ENCODE peak calls at places on chromosomes 1 and 21, in seven cellular contexts. One of them, this sample, is unnamed.

GRCh38 chr1:63868220-63868897 is 94.5 kb downstream of the ROR1 start:
- DNase-seq in right atrium auricular region: no peak
- DNase-seq in right lobe of liver: no peak
- DNase-seq in adrenal gland: no peak
- DNase-seq in bronchial epithelial cell: peak
- DNase-seq in AG10803: no peak
- DNase-seq in body of pancreas: no peak
- DNase-seq in this sample: peak

GRCh38 chr21:41958886-41959563 is 5.2 kb upstream of the C2CD2 start:
- DNase-seq in right atrium auricular region: no peak
- DNase-seq in right lobe of liver: no peak
- DNase-seq in adrenal gland: peak
- DNase-seq in bronchial epithelial cell: peak
- DNase-seq in AG10803: peak
- DNase-seq in body of pancreas: no peak
- DNase-seq in this sample: no peak

GRCh38 chr1:234322979-234323378 is 50.3 kb upstream of the COA6 start:
- DNase-seq in right atrium auricular region: no peak
- DNase-seq in right lobe of liver: no peak
- DNase-seq in adrenal gland: peak
- DNase-seq in bronchial epithelial cell: peak
- DNase-seq in AG10803: no peak
- DNase-seq in body of pancreas: peak
- DNase-seq in this sample: no peak

GRCh38 chr1:163055005-163055404 is 14.2 kb upstream of the RGS4 start:
- DNase-seq in right atrium auricular region: no peak
- DNase-seq in right lobe of liver: no peak
- DNase-seq in adrenal gland: no peak
- DNase-seq in bronchial epithelial cell: no peak
- DNase-seq in AG10803: no peak
- DNase-seq in body of pancreas: no peak
- DNase-seq in this sample: no peak

GRCh38 chr1:104329278-104329677 is 579.6 kb downstream of the AMY1C start:
- DNase-seq in right atrium auricular region: no peak
- DNase-seq in right lobe of liver: no peak
- DNase-seq in adrenal gland: no peak
- DNase-seq in bronchial epithelial cell: no peak
- DNase-seq in AG10803: no peak
- DNase-seq in body of pancreas: no peak
- DNase-seq in this sample: no peak

GRCh38 chr1:67429011-67429527 is 1.1 kb downstream of the SERBP1 start:
- DNase-seq in right atrium auricular region: no peak
- DNase-seq in right lobe of liver: no peak
- DNase-seq in adrenal gland: peak
- DNase-seq in bronchial epithelial cell: no peak
- DNase-seq in AG10803: no peak
- DNase-seq in body of pancreas: no peak
- DNase-seq in this sample: no peak

GRCh38 chr1:86753700-86754099 is 49.3 kb downstream of the SH3GLB1 start:
- DNase-seq in right atrium auricular region: no peak
- DNase-seq in right lobe of liver: no peak
- DNase-seq in adrenal gland: no peak
- DNase-seq in bronchial epithelial cell: peak
- DNase-seq in AG10803: no peak
- DNase-seq in body of pancreas: no peak
- DNase-seq in this sample: no peak

GRCh38 chr1:46418976-46419375 is 24.9 kb downstream of the FAAH start:
- DNase-seq in right atrium auricular region: no peak
- DNase-seq in right lobe of liver: peak
- DNase-seq in adrenal gland: no peak
- DNase-seq in bronchial epithelial cell: no peak
- DNase-seq in AG10803: no peak
- DNase-seq in body of pancreas: no peak
- DNase-seq in this sample: no peak

GRCh38 chr1:181911715-181912114 is 149.8 kb downstream of the ZNF648 start:
- DNase-seq in right atrium auricular region: no peak
- DNase-seq in right lobe of liver: no peak
- DNase-seq in adrenal gland: no peak
- DNase-seq in bronchial epithelial cell: no peak
- DNase-seq in AG10803: no peak
- DNase-seq in body of pancreas: no peak
- DNase-seq in this sample: no peak

GRCh38 chr1:181909010-181909409 is 152.5 kb downstream of the ZNF648 start:
- DNase-seq in right atrium auricular region: no peak
- DNase-seq in right lobe of liver: no peak
- DNase-seq in adrenal gland: no peak
- DNase-seq in bronchial epithelial cell: no peak
- DNase-seq in AG10803: no peak
- DNase-seq in body of pancreas: no peak
- DNase-seq in this sample: no peak

GRCh38 chr1:181905944-181906597 is 155.4 kb downstream of the ZNF648 start:
- DNase-seq in right atrium auricular region: no peak
- DNase-seq in right lobe of liver: no peak
- DNase-seq in adrenal gland: no peak
- DNase-seq in bronchial epithelial cell: no peak
- DNase-seq in AG10803: no peak
- DNase-seq in body of pancreas: no peak
- DNase-seq in this sample: no peak

GRCh38 chr1:181906631-181907030 is 154.9 kb downstream of the ZNF648 start:
- DNase-seq in right atrium auricular region: no peak
- DNase-seq in right lobe of liver: no peak
- DNase-seq in adrenal gland: no peak
- DNase-seq in bronchial epithelial cell: no peak
- DNase-seq in AG10803: no peak
- DNase-seq in body of pancreas: no peak
- DNase-seq in this sample: no peak

DNA sequence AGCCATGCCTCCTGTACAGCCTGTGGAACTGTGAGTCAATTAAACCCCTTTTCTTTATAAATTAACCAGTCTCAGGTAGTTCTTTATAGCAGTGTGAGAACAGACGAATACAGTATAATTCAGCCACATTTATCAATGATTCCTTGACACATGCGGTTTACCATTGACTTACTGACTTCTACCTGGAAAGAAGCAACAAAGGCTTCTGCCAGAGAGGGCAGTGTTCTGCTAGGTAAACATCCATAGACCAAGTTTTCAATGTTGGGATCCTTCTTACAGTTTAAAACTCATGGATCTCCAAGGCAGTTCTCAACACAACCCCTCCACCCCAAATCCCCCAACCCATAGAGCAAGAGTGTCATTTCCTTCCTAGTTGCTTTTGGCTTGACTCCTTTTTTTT is 150.6 kb downstream of the ZNF648 start:
- DNase-seq in right atrium auricular region: no peak
- DNase-seq in right lobe of liver: no peak
- DNase-seq in adrenal gland: no peak
- DNase-seq in bronchial epithelial cell: no peak
- DNase-seq in AG10803: no peak
- DNase-seq in body of pancreas: no peak
- DNase-seq in this sample: no peak
- TF ChIP-seq CTCF in right atrium auricular region: no peak
- TF ChIP-seq CTCF in right lobe of liver: peak
- TF ChIP-seq CTCF in adrenal gland: no peak
- TF ChIP-seq CTCF in bronchial epithelial cell: peak
- TF ChIP-seq CTCF in AG10803: no peak
- TF ChIP-seq CTCF in body of pancreas: no peak
- TF ChIP-seq CTCF in this sample: no peak

GRCh38 chr1:35454616-35455015 is 102.6 kb downstream of the KIAA0319L start:
- DNase-seq in right atrium auricular region: no peak
- DNase-seq in right lobe of liver: no peak
- DNase-seq in adrenal gland: peak
- DNase-seq in bronchial epithelial cell: peak
- DNase-seq in AG10803: peak
- DNase-seq in body of pancreas: no peak
- DNase-seq in this sample: peak

GRCh38 chr1:35451125-35451528 is 106.1 kb downstream of the KIAA0319L start:
- DNase-seq in right atrium auricular region: peak
- DNase-seq in right lobe of liver: peak
- DNase-seq in adrenal gland: peak
- DNase-seq in bronchial epithelial cell: peak
- DNase-seq in AG10803: peak
- DNase-seq in body of pancreas: peak
- DNase-seq in this sample: peak

GRCh38 chr1:35449334-35450008 is 107.7 kb downstream of the KIAA0319L start:
- DNase-seq in right atrium auricular region: no peak
- DNase-seq in right lobe of liver: no peak
- DNase-seq in adrenal gland: peak
- DNase-seq in bronchial epithelial cell: peak
- DNase-seq in AG10803: peak
- DNase-seq in body of pancreas: no peak
- DNase-seq in this sample: peak

GRCh38 chr1:35454175-35454574 is 103.0 kb downstream of the KIAA0319L start:
- DNase-seq in right atrium auricular region: no peak
- DNase-seq in right lobe of liver: no peak
- DNase-seq in adrenal gland: peak
- DNase-seq in bronchial epithelial cell: no peak
- DNase-seq in AG10803: no peak
- DNase-seq in body of pancreas: no peak
- DNase-seq in this sample: no peak

DNA sequence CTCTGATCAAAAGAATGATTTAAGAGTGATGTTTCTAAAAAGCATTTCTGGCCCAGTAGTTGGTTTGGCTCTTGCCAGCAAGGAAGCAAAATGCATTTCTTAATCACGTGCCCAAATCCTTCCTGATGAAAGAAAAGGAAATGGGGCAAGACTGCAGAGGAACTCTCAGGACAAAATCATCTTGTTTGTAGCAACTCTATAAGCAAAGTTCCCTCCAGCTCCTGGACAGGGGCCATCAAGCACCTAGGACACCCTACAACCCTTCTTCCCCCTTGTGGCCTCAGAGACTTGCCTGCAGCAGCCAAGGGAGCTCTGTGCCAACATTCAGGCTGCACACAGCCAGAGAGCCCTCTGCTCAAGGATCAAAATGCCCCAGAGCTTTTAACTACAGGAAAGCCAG is 105.1 kb downstream of the KIAA0319L start:
- DNase-seq in right atrium auricular region: peak
- DNase-seq in right lobe of liver: peak
- DNase-seq in adrenal gland: peak
- DNase-seq in bronchial epithelial cell: peak
- DNase-seq in AG10803: peak
- DNase-seq in body of pancreas: no peak
- DNase-seq in this sample: peak
- TF ChIP-seq CTCF in right atrium auricular region: peak
- TF ChIP-seq CTCF in right lobe of liver: no peak
- TF ChIP-seq CTCF in adrenal gland: peak
- TF ChIP-seq CTCF in bronchial epithelial cell: peak
- TF ChIP-seq CTCF in AG10803: peak
- TF ChIP-seq CTCF in body of pancreas: no peak
- TF ChIP-seq CTCF in this sample: peak

DNA sequence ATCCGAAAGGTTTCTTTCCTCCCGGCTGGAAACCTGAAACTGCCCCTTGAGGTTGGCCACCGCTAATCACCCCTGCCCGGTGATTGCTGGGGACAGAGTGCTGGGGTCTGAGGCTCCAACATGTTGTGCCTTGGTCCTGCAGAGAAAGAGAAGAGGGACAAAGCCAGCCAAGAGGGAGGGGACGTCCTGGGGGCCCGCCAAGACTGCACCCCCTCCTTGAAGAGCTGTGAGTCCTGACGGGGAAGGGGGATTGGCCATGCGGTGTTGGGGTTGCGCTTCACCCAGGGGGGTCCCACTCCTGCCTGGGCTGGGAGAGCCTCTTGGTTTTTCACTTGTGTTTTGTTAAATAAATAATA is 19.5 kb downstream of the LDLRAP1 start:
- DNase-seq in right atrium auricular region: no peak
- DNase-seq in right lobe of liver: no peak
- DNase-seq in adrenal gland: no peak
- DNase-seq in bronchial epithelial cell: no peak
- DNase-seq in AG10803: no peak
- DNase-seq in body of pancreas: no peak
- DNase-seq in this sample: no peak
- TF ChIP-seq CTCF in right atrium auricular region: no peak
- TF ChIP-seq CTCF in right lobe of liver: no peak
- TF ChIP-seq CTCF in adrenal gland: no peak
- TF ChIP-seq CTCF in bronchial epithelial cell: no peak
- TF ChIP-seq CTCF in AG10803: no peak
- TF ChIP-seq CTCF in body of pancreas: no peak
- TF ChIP-seq CTCF in this sample: no peak

GRCh38 chr1:220906561-220907334 is 27.5 kb downstream of the HLX start:
- DNase-seq in right atrium auricular region: no peak
- DNase-seq in right lobe of liver: no peak
- DNase-seq in adrenal gland: no peak
- DNase-seq in bronchial epithelial cell: peak
- DNase-seq in AG10803: peak
- DNase-seq in body of pancreas: no peak
- DNase-seq in this sample: peak

GRCh38 chr1:220910021-220910420 is 30.8 kb downstream of the HLX start:
- DNase-seq in right atrium auricular region: no peak
- DNase-seq in right lobe of liver: no peak
- DNase-seq in adrenal gland: no peak
- DNase-seq in bronchial epithelial cell: no peak
- DNase-seq in AG10803: no peak
- DNase-seq in body of pancreas: no peak
- DNase-seq in this sample: no peak

GRCh38 chr1:220904861-220905260 is 25.6 kb downstream of the HLX start:
- DNase-seq in right atrium auricular region: no peak
- DNase-seq in right lobe of liver: no peak
- DNase-seq in adrenal gland: no peak
- DNase-seq in bronchial epithelial cell: no peak
- DNase-seq in AG10803: no peak
- DNase-seq in body of pancreas: no peak
- DNase-seq in this sample: no peak

GRCh38 chr1:220905650-220906560 is 26.7 kb downstream of the HLX start:
- DNase-seq in right atrium auricular region: no peak
- DNase-seq in right lobe of liver: no peak
- DNase-seq in adrenal gland: no peak
- DNase-seq in bronchial epithelial cell: peak
- DNase-seq in AG10803: no peak
- DNase-seq in body of pancreas: no peak
- DNase-seq in this sample: no peak

GRCh38 chr1:220908757-220909156 is 29.5 kb downstream of the HLX start:
- DNase-seq in right atrium auricular region: no peak
- DNase-seq in right lobe of liver: no peak
- DNase-seq in adrenal gland: no peak
- DNase-seq in bronchial epithelial cell: no peak
- DNase-seq in AG10803: peak
- DNase-seq in body of pancreas: peak
- DNase-seq in this sample: no peak
- TF ChIP-seq CTCF in right atrium auricular region: peak
- TF ChIP-seq CTCF in right lobe of liver: peak
- TF ChIP-seq CTCF in adrenal gland: no peak
- TF ChIP-seq CTCF in bronchial epithelial cell: peak
- TF ChIP-seq CTCF in AG10803: peak
- TF ChIP-seq CTCF in body of pancreas: peak
- TF ChIP-seq CTCF in this sample: peak